ENCODE peak calls at places on chromosome 1, in four cellular contexts. P, H, O and L are unnamed samples.

GRCh38 chr1:185373813-185374524 is 56.9 kb upstream of the IVNS1ABP start:
- DNase-seq in O (no peak), H (peak; percentile 74), P (peak; percentile 36), L (no peak)

GRCh38 chr1:160030657-160031367 is 978 bp downstream of the PIGM start:
- DNase-seq in O (no peak), P (no peak), H (peak; percentile 49), L (peak; percentile 9)

GRCh38 chr1:55060133-55060999 is 21.0 kb downstream of the PCSK9 start:
- DNase-seq in P (no peak), O (no peak), H (peak; percentile 73), L (no peak)

GRCh38 chr1:47914218-47914937 is 82.8 kb downstream of the TRABD2B start:
- DNase-seq in H (no peak), O (no peak), P (no peak), L (no peak)

GRCh38 chr1:185352067-185352466 is 35.0 kb upstream of the IVNS1ABP start:
- DNase-seq in P (peak; percentile 32), O (no peak), H (peak; percentile 33), L (no peak)

GRCh38 chr1:19169642-19170041 is 40.4 kb downstream of the UBR4 start:
- DNase-seq in O (no peak), P (peak; percentile 80), H (peak; percentile 64), L (no peak)

GRCh38 chr1:24309762-24310485 is 9.2 kb upstream of the GRHL3 start:
- DNase-seq in H (peak; percentile 64), O (no peak), P (peak; percentile 33), L (no peak)

GRCh38 chr1:187267745-187268277 is 439.1 kb downstream of the PLA2G4A start:
- DNase-seq in H (no peak), O (no peak), P (no peak), L (no peak)

GRCh38 chr1:19689131-19689757 is 24.6 kb downstream of the HTR6 start:
- DNase-seq in O (peak; percentile 35), P (no peak), H (no peak), L (no peak)

GRCh38 chr1:111770916-111771315 is 15.2 kb downstream of the DDX20 start:
- DNase-seq in O (no peak), H (peak; percentile 20), P (peak; percentile 16), L (no peak)

GRCh38 chr1:210944255-210944654 is 189.7 kb downstream of the KCNH1 start:
- DNase-seq in H (no peak), O (peak; percentile 8), P (no peak), L (no peak)

GRCh38 chr1:244154882-244155531 is 103.9 kb downstream of the ZBTB18 start:
- DNase-seq in O (peak; percentile 73), H (no peak), P (no peak), L (no peak)